ENCODE peak calls at places on chromosomes 5 and 9, in seven cellular contexts. One of them, this sample, is unnamed.

GRCh38 chr5:132799392-132799791 is 13.7 kb upstream of the SOWAHA start:
- DNase-seq in HCEC 1CT: no peak
- DNase-seq in HAP-1: no peak
- DNase-seq in activated CD4-positive, alpha-beta memory T cell treated with anti-CD3 and anti-CD28 coated beads, Interleukin-2, amount 10 ng/mL, durations not matched to agents 7 days and 5 days: no peak
- DNase-seq in EH: peak
- DNase-seq in head of caudate nucleus: no peak
- DNase-seq in iris pigment epithelial cell: no peak
- DNase-seq in this sample: no peak

GRCh38 chr5:65255294-65255693 is 226.4 kb downstream of the ADAMTS6 start:
- DNase-seq in HCEC 1CT: no peak
- DNase-seq in HAP-1: no peak
- DNase-seq in activated CD4-positive, alpha-beta memory T cell treated with anti-CD3 and anti-CD28 coated beads, Interleukin-2, amount 10 ng/mL, durations not matched to agents 7 days and 5 days: no peak
- DNase-seq in EH: no peak
- DNase-seq in head of caudate nucleus: no peak
- DNase-seq in iris pigment epithelial cell: peak
- DNase-seq in this sample: no peak

GRCh38 chr5:127061956-127062355 is 11.3 kb downstream of the C5orf63 start:
- DNase-seq in HCEC 1CT: no peak
- DNase-seq in HAP-1: no peak
- DNase-seq in activated CD4-positive, alpha-beta memory T cell treated with anti-CD3 and anti-CD28 coated beads, Interleukin-2, amount 10 ng/mL, durations not matched to agents 7 days and 5 days: no peak
- DNase-seq in EH: no peak
- DNase-seq in head of caudate nucleus: no peak
- DNase-seq in iris pigment epithelial cell: no peak
- DNase-seq in this sample: no peak

GRCh38 chr5:179114756-179115155 is 54.6 kb downstream of the ZNF354C start:
- DNase-seq in HCEC 1CT: no peak
- DNase-seq in HAP-1: no peak
- DNase-seq in activated CD4-positive, alpha-beta memory T cell treated with anti-CD3 and anti-CD28 coated beads, Interleukin-2, amount 10 ng/mL, durations not matched to agents 7 days and 5 days: no peak
- DNase-seq in EH: no peak
- DNase-seq in head of caudate nucleus: no peak
- DNase-seq in iris pigment epithelial cell: no peak
- DNase-seq in this sample: no peak

GRCh38 chr9:98867434-98868168 is 60.1 kb downstream of the GALNT12 start:
- DNase-seq in HCEC 1CT: peak
- DNase-seq in HAP-1: no peak
- DNase-seq in activated CD4-positive, alpha-beta memory T cell treated with anti-CD3 and anti-CD28 coated beads, Interleukin-2, amount 10 ng/mL, durations not matched to agents 7 days and 5 days: no peak
- DNase-seq in EH: peak
- DNase-seq in head of caudate nucleus: no peak
- DNase-seq in iris pigment epithelial cell: peak
- DNase-seq in this sample: peak

GRCh38 chr5:10250804-10251276 is 760 bp downstream of the CCT5 start:
- DNase-seq in HCEC 1CT: peak
- DNase-seq in HAP-1: no peak
- DNase-seq in activated CD4-positive, alpha-beta memory T cell treated with anti-CD3 and anti-CD28 coated beads, Interleukin-2, amount 10 ng/mL, durations not matched to agents 7 days and 5 days: peak
- DNase-seq in EH: peak
- DNase-seq in head of caudate nucleus: no peak
- DNase-seq in iris pigment epithelial cell: peak
- DNase-seq in this sample: peak

GRCh38 chr5:134136771-134137170 is 22.3 kb downstream of the TCF7 start:
- DNase-seq in HCEC 1CT: no peak
- DNase-seq in HAP-1: no peak
- DNase-seq in activated CD4-positive, alpha-beta memory T cell treated with anti-CD3 and anti-CD28 coated beads, Interleukin-2, amount 10 ng/mL, durations not matched to agents 7 days and 5 days: peak
- DNase-seq in EH: no peak
- DNase-seq in head of caudate nucleus: no peak
- DNase-seq in iris pigment epithelial cell: no peak
- DNase-seq in this sample: no peak

GRCh38 chr9:32264171-32264862 is 120.1 kb upstream of the ACO1 start:
- DNase-seq in HCEC 1CT: no peak
- DNase-seq in HAP-1: peak
- DNase-seq in activated CD4-positive, alpha-beta memory T cell treated with anti-CD3 and anti-CD28 coated beads, Interleukin-2, amount 10 ng/mL, durations not matched to agents 7 days and 5 days: no peak
- DNase-seq in EH: no peak
- DNase-seq in head of caudate nucleus: no peak
- DNase-seq in iris pigment epithelial cell: peak
- DNase-seq in this sample: peak

GRCh38 chr9:14769235-14769580 is 46.7 kb upstream of the CER1 start:
- DNase-seq in HCEC 1CT: no peak
- DNase-seq in HAP-1: no peak
- DNase-seq in activated CD4-positive, alpha-beta memory T cell treated with anti-CD3 and anti-CD28 coated beads, Interleukin-2, amount 10 ng/mL, durations not matched to agents 7 days and 5 days: no peak
- DNase-seq in EH: peak
- DNase-seq in head of caudate nucleus: no peak
- DNase-seq in iris pigment epithelial cell: peak
- DNase-seq in this sample: peak

GRCh38 chr5:59842999-59843398 is 50.5 kb downstream of the PDE4D start:
- DNase-seq in HCEC 1CT: peak
- DNase-seq in HAP-1: no peak
- DNase-seq in activated CD4-positive, alpha-beta memory T cell treated with anti-CD3 and anti-CD28 coated beads, Interleukin-2, amount 10 ng/mL, durations not matched to agents 7 days and 5 days: no peak
- DNase-seq in EH: peak
- DNase-seq in head of caudate nucleus: no peak
- DNase-seq in iris pigment epithelial cell: peak
- DNase-seq in this sample: peak

GRCh38 chr5:41722359-41722950 is 147.8 kb downstream of the OXCT1 start:
- DNase-seq in HCEC 1CT: peak
- DNase-seq in HAP-1: no peak
- DNase-seq in activated CD4-positive, alpha-beta memory T cell treated with anti-CD3 and anti-CD28 coated beads, Interleukin-2, amount 10 ng/mL, durations not matched to agents 7 days and 5 days: no peak
- DNase-seq in EH: peak
- DNase-seq in head of caudate nucleus: no peak
- DNase-seq in iris pigment epithelial cell: peak
- DNase-seq in this sample: peak

GRCh38 chr5:1911773-1912235 is 29.1 kb upstream of the IRX4 start:
- DNase-seq in HCEC 1CT: no peak
- DNase-seq in HAP-1: no peak
- DNase-seq in activated CD4-positive, alpha-beta memory T cell treated with anti-CD3 and anti-CD28 coated beads, Interleukin-2, amount 10 ng/mL, durations not matched to agents 7 days and 5 days: no peak
- DNase-seq in EH: no peak
- DNase-seq in head of caudate nucleus: no peak
- DNase-seq in iris pigment epithelial cell: no peak
- DNase-seq in this sample: no peak

GRCh38 chr5:4651811-4652565 is 488.1 kb upstream of the ADAMTS16 start:
- DNase-seq in HCEC 1CT: no peak
- DNase-seq in HAP-1: no peak
- DNase-seq in activated CD4-positive, alpha-beta memory T cell treated with anti-CD3 and anti-CD28 coated beads, Interleukin-2, amount 10 ng/mL, durations not matched to agents 7 days and 5 days: no peak
- DNase-seq in EH: no peak
- DNase-seq in head of caudate nucleus: no peak
- DNase-seq in iris pigment epithelial cell: no peak
- DNase-seq in this sample: no peak

GRCh38 chr5:14258840-14259239 is 115.7 kb downstream of the TRIO start:
- DNase-seq in HCEC 1CT: peak
- DNase-seq in HAP-1: no peak
- DNase-seq in activated CD4-positive, alpha-beta memory T cell treated with anti-CD3 and anti-CD28 coated beads, Interleukin-2, amount 10 ng/mL, durations not matched to agents 7 days and 5 days: no peak
- DNase-seq in EH: no peak
- DNase-seq in head of caudate nucleus: no peak
- DNase-seq in iris pigment epithelial cell: no peak
- DNase-seq in this sample: no peak

GRCh38 chr5:172088801-172089200 is 82.4 kb upstream of the FBXW11 start:
- DNase-seq in HCEC 1CT: no peak
- DNase-seq in HAP-1: no peak
- DNase-seq in activated CD4-positive, alpha-beta memory T cell treated with anti-CD3 and anti-CD28 coated beads, Interleukin-2, amount 10 ng/mL, durations not matched to agents 7 days and 5 days: no peak
- DNase-seq in EH: no peak
- DNase-seq in head of caudate nucleus: no peak
- DNase-seq in iris pigment epithelial cell: no peak
- DNase-seq in this sample: no peak

GRCh38 chr9:129306318-129306973 is 128.4 kb upstream of the IER5L start:
- DNase-seq in HCEC 1CT: no peak
- DNase-seq in HAP-1: peak
- DNase-seq in activated CD4-positive, alpha-beta memory T cell treated with anti-CD3 and anti-CD28 coated beads, Interleukin-2, amount 10 ng/mL, durations not matched to agents 7 days and 5 days: peak
- DNase-seq in EH: no peak
- DNase-seq in head of caudate nucleus: peak
- DNase-seq in iris pigment epithelial cell: no peak
- DNase-seq in this sample: no peak